ENCODE peak calls at places on chromosome 17, in seven cellular contexts. E is stimulated activated CD4-positive, alpha-beta T cell treated with anti-CD3 and anti-CD28 coated beads, Interleukin-2, amount 100 ng/mL, for 48 hours; V is heart left ventricle; N is ureter; Z is NCI-H82; C is Caki2; B is RCC 7860. T is an unnamed sample.

GRCh38 chr17:62966426-62967110 is 533 bp downstream of the TANC2 start:
- DNase-seq in E (peak), V (no peak), N (peak), Z (peak), C (no peak), B (no peak), T (peak)

GRCh38 chr17:65374966-65375365 is 186.5 kb downstream of the AXIN2 start:
- DNase-seq in E (no peak), V (no peak), N (no peak), Z (peak), C (no peak), B (no peak), T (no peak)

GRCh38 chr17:7707858-7708750 is 3.1 kb downstream of the EFNB3 start:
- DNase-seq in E (no peak), V (peak), N (no peak), Z (no peak), C (no peak), B (no peak), T (no peak)

GRCh38 chr17:64378890-64379354 is 11.7 kb downstream of the PECAM1 start:
- DNase-seq in E (no peak), V (no peak), N (no peak), Z (peak), C (no peak), B (no peak), T (no peak)

GRCh38 chr17:66691644-66692500 is 143.0 kb upstream of the CACNG5 start:
- DNase-seq in E (no peak), V (no peak), N (no peak), Z (no peak), C (peak), B (no peak), T (peak)

GRCh38 chr17:78151514-78152008 is 5.4 kb downstream of the C17orf99 start:
- DNase-seq in E (no peak), V (no peak), N (no peak), Z (no peak), C (peak), B (no peak), T (no peak)

GRCh38 chr17:67422887-67423286 is 45.8 kb downstream of the PITPNC1 start:
- DNase-seq in E (no peak), V (no peak), N (no peak), Z (no peak), C (peak), B (no peak), T (no peak)

GRCh38 chr17:74821655-74822328 is 37.9 kb downstream of the GRIN2C start:
- DNase-seq in E (no peak), V (no peak), N (no peak), Z (no peak), C (no peak), B (no peak), T (no peak)

GRCh38 chr17:61389670-61390478 is 9.8 kb upstream of the TBX2 start:
- DNase-seq in E (peak), V (peak), N (no peak), Z (peak), C (no peak), B (peak), T (no peak)

GRCh38 chr17:47292206-47292605 is 31.5 kb upstream of the EFCAB13 start:
- DNase-seq in E (no peak), V (no peak), N (no peak), Z (no peak), C (no peak), B (no peak), T (no peak)

GRCh38 chr17:49249292-49249794 is 18.8 kb upstream of the PHOSPHO1 start:
- DNase-seq in E (no peak), V (peak), N (no peak), Z (no peak), C (peak), B (no peak), T (peak)

GRCh38 chr17:39696731-39697130 is 3.1 kb upstream of the ERBB2 start:
- DNase-seq in E (no peak), V (no peak), N (no peak), Z (no peak), C (no peak), B (no peak), T (no peak)

GRCh38 chr17:1606352-1606985 is 22.2 kb downstream of the SLC43A2 start:
- DNase-seq in E (peak), V (no peak), N (no peak), Z (no peak), C (no peak), B (no peak), T (no peak)

GRCh38 chr17:41647940-41648410 is 23.6 kb upstream of the KRT17 start:
- DNase-seq in E (peak), V (peak), N (peak), Z (peak), C (peak), B (peak), T (peak)

GRCh38 chr17:42312285-42313130 is 24.2 kb downstream of the STAT5A start:
- DNase-seq in E (peak), V (peak), N (peak), Z (peak), C (peak), B (no peak), T (peak)

GRCh38 chr17:82384730-82385429 is 13.3 kb downstream of the UTS2R start:
- DNase-seq in E (no peak), V (peak), N (peak), Z (peak), C (peak), B (peak), T (peak)

GRCh38 chr17:55795098-55795497 is 44.2 kb downstream of the PCTP start:
- DNase-seq in E (no peak), V (no peak), N (no peak), Z (no peak), C (peak), B (no peak), T (peak)

GRCh38 chr17:78337244-78338109 is 22.4 kb downstream of the SOCS3 start:
- DNase-seq in E (no peak), V (no peak), N (no peak), Z (no peak), C (no peak), B (peak), T (no peak)

GRCh38 chr17:4229627-4230026 is 34.2 kb downstream of the ANKFY1 start:
- DNase-seq in E (no peak), V (peak), N (no peak), Z (no peak), C (peak), B (peak), T (no peak)

GRCh38 chr17:33732116-33732515 is 439.0 kb upstream of the ASIC2 start:
- DNase-seq in E (no peak), V (no peak), N (no peak), Z (no peak), C (peak), B (no peak), T (no peak)

GRCh38 chr17:28118362-28118761 is 75.9 kb downstream of the NLK start:
- DNase-seq in E (no peak), V (no peak), N (no peak), Z (no peak), C (no peak), B (no peak), T (no peak)

GRCh38 chr17:48113201-48113676 is 5.7 kb downstream of the SNX11 start:
- DNase-seq in E (no peak), V (peak), N (no peak), Z (no peak), C (no peak), B (no peak), T (no peak)

GRCh38 chr17:61309857-61310256 is 89.8 kb upstream of the TBX2 start:
- DNase-seq in E (no peak), V (no peak), N (no peak), Z (no peak), C (no peak), B (no peak), T (no peak)

GRCh38 chr17:21373696-21374454 is 2.3 kb upstream of the KCNJ12 start:
- DNase-seq in E (no peak), V (no peak), N (no peak), Z (no peak), C (no peak), B (no peak), T (no peak)

GRCh38 chr17:50721194-50722010 is 2.0 kb downstream of the LUC7L3 start:
- DNase-seq in E (no peak), V (no peak), N (no peak), Z (peak), C (no peak), B (no peak), T (no peak)

T was measured in NCI-H345.